ENCODE peak calls at places on chromosomes 16 and 17, in ten cellular contexts. I is SK-N-SH, E is AG09319, X is HTR-8/SVneo, D is prostate gland, S is T-helper 17 cell, J is neuronal stem cell, K is NCI-H1694 treated with DMSO at 0.1 percent for 48 hours, B is HT-29, V is Right ventricle myocardium superior. N is an unnamed sample.

GRCh38 chr17:54544239-54544638 is 356.4 kb upstream of the TOM1L1 start:
- DNase-seq in S (no peak), I (peak; percentile 8), V (peak; percentile 39), J (no peak), E (no peak), X (no peak), B (no peak), K (no peak), D (no peak), N (no peak)

GRCh38 chr17:8477653-8478441 is 42.2 kb downstream of the NDEL1 start:
- DNase-seq in B (no peak), D (no peak), E (no peak), K (no peak), J (no peak), X (no peak), I (no peak), V (no peak), S (no peak), N (no peak)

GRCh38 chr16:84062734-84063640 is 20.4 kb upstream of the SLC38A8 start:
- DNase-seq in V (peak; percentile 88), E (peak; percentile 38), S (peak; percentile 60), B (peak; percentile 75), D (peak; percentile 51), I (peak; percentile 86), J (peak; percentile 86), K (peak; percentile 61), X (peak; percentile 75), N (peak; percentile 77)

GRCh38 chr16:82071421-82071820 is 36.4 kb downstream of the HSD17B2 start:
- DNase-seq in K (no peak), J (no peak), X (no peak), V (no peak), S (no peak), B (no peak), E (no peak), D (no peak), I (no peak), N (no peak)

GRCh38 chr16:53713403-53714013 is 9.6 kb downstream of the FTO start:
- DNase-seq in B (no peak), D (no peak), V (no peak), E (no peak), J (no peak), X (no peak), S (no peak), I (no peak), K (no peak), N (no peak)

GRCh38 chr16:2372684-2373083 is 32.2 kb upstream of the ABCA3 start:
- DNase-seq in K (no peak), S (no peak), E (no peak), D (no peak), B (no peak), V (no peak), J (no peak), I (no peak), X (no peak), N (no peak)

GRCh38 chr17:42052478-42052877 is 2.1 kb upstream of the C17orf113 start:
- DNase-seq in J (no peak), S (no peak), D (no peak), I (no peak), E (no peak), B (no peak), V (no peak), K (peak; percentile 38), X (no peak), N (no peak)

GRCh38 chr17:19311016-19311415 is 51.5 kb downstream of the B9D1 start:
- DNase-seq in B (no peak), I (no peak), E (no peak), X (no peak), D (no peak), V (no peak), K (no peak), S (no peak), J (no peak), N (no peak)

GRCh38 chr16:78259883-78260282 is 160.4 kb downstream of the WWOX start:
- DNase-seq in V (no peak), X (no peak), B (no peak), E (no peak), I (no peak), K (no peak), J (no peak), S (no peak), D (no peak), N (no peak)